ENCODE peak calls at places on chromosomes 5 and 9, in seven cellular contexts. S, I, C, Y, A, R and X are unnamed samples.
A peak's percentile ranks its signal among the peaks of the same experiment; 100 is the strongest.

GRCh38 chr5:169873642-169874041 is 106.7 kb downstream of the INSYN2B start:
- DNase-seq in C (no peak), S (peak; percentile 2), A (peak; percentile 67), R (peak; percentile 57), I (no peak), Y (no peak), X (peak; percentile 2)

GRCh38 chr9:6715755-6716643 is 41.8 kb upstream of the KDM4C start:
- DNase-seq in R (peak; percentile 28), A (no peak), I (peak; percentile 56), C (peak; percentile 81), Y (peak; percentile 69), S (no peak), X (peak; percentile 84)

GRCh38 chr9:88757406-88758010 is 222.5 kb downstream of the NXNL2 start:
- DNase-seq in S (no peak), R (no peak), C (no peak), Y (no peak), A (peak; percentile 22), I (no peak), X (no peak)

GRCh38 chr5:42636425-42636824 is 120.2 kb upstream of the CCDC152 start:
- DNase-seq in C (no peak), Y (no peak), R (peak; percentile 28), S (no peak), A (no peak), I (peak; percentile 22), X (no peak)

GRCh38 chr9:85421641-85422040 is 320.1 kb downstream of the AGTPBP1 start:
- DNase-seq in R (no peak), S (no peak), A (no peak), I (no peak), C (no peak), Y (no peak), X (no peak)

GRCh38 chr5:119655081-119655480 is 25.7 kb downstream of the FAM170A start:
- DNase-seq in Y (no peak), A (no peak), R (peak; percentile 64), I (no peak), S (no peak), C (no peak), X (no peak)

GRCh38 chr9:1839984-1840383 is 175.2 kb upstream of the SMARCA2 start:
- DNase-seq in C (no peak), Y (no peak), A (no peak), I (no peak), R (no peak), S (no peak), X (no peak)

GRCh38 chr5:5229405-5229804 is 89.3 kb downstream of the ADAMTS16 start:
- DNase-seq in S (no peak), Y (no peak), A (no peak), R (no peak), I (no peak), C (no peak), X (no peak)

GRCh38 chr5:111813520-111813919 is 56.5 kb upstream of the NREP start:
- DNase-seq in C (no peak), I (no peak), S (no peak), R (no peak), A (no peak), Y (no peak), X (no peak)

GRCh38 chr9:110293246-110293645 is 36.9 kb upstream of the TXN start:
- DNase-seq in Y (no peak), R (no peak), A (no peak), C (no peak), I (no peak), S (no peak), X (no peak)

GRCh38 chr5:24850911-24851310 is 206.1 kb upstream of the CDH10 start:
- DNase-seq in R (no peak), Y (no peak), C (no peak), S (no peak), I (no peak), A (no peak), X (no peak)

GRCh38 chr5:58926549-58926948 is 343.7 kb downstream of the RAB3C start:
- DNase-seq in I (no peak), A (no peak), R (no peak), S (no peak), Y (no peak), C (no peak), X (no peak)

GRCh38 chr5:126188804-126189203 is 234.4 kb upstream of the GRAMD2B start:
- DNase-seq in I (no peak), R (no peak), C (no peak), S (no peak), A (no peak), Y (no peak), X (no peak)

GRCh38 chr9:68507098-68507795 is 33.4 kb downstream of the TMEM252 start:
- DNase-seq in S (no peak), C (no peak), R (peak; percentile 71), A (peak; percentile 51), I (peak; percentile 23), Y (no peak), X (no peak)

GRCh38 chr5:84715087-84715486 is 330.4 kb upstream of the EDIL3 start:
- DNase-seq in S (no peak), I (no peak), Y (no peak), C (no peak), R (peak; percentile 30), A (no peak), X (no peak)

GRCh38 chr5:71873202-71873601 is 154.1 kb downstream of the CARTPT start:
- DNase-seq in A (no peak), S (no peak), Y (no peak), C (no peak), R (no peak), I (no peak), X (no peak)

GRCh38 chr5:9775339-9775738 is 145.2 kb upstream of the TAS2R1 start:
- DNase-seq in R (no peak), A (peak; percentile 73), I (no peak), S (no peak), Y (no peak), C (no peak), X (no peak)

GRCh38 chr9:105309531-105309931 is 65.1 kb downstream of the SLC44A1 start:
- DNase-seq in I (no peak), Y (no peak), A (no peak), C (no peak), S (no peak), R (no peak), X (no peak)

GRCh38 chr5:135041726-135042125 is 7.7 kb upstream of the PITX1 start:
- DNase-seq in R (no peak), C (no peak), I (no peak), A (no peak), Y (no peak), S (no peak), X (peak; percentile 2)

GRCh38 chr5:68973696-68974095 is 120.1 kb upstream of the SLC30A5 start:
- DNase-seq in Y (no peak), R (no peak), A (no peak), C (no peak), S (no peak), I (no peak), X (no peak)

DNA sequence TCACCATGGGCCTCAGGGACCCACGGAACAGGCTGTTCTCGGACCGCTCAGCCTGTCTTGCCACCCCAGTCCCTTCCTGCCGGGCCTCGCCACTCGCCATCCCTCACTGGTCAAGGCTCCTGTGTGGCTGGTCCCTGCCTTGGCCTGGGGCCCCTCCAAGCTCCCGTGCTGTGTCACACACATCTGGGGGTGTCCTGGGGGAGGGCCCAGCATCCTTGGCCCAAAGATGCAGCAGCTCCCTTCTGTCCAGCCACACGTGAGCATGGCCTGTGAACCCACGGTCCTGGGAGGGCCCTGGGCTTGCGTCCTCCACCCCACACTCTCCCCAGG is 425 bp upstream of the EGFL7 start:
- DNase-seq in Y (no peak), R (no peak), A (no peak), I (no peak), S (no peak), C (no peak), X (peak; percentile 23)
- TF ChIP-seq CTCF in Y (no peak), R (no peak), A (no peak), I (no peak), S (no peak), C (no peak), X (no peak)

GRCh38 chr5:154286557-154286956 is 96.0 kb downstream of the GALNT10 start:
- DNase-seq in R (no peak), S (no peak), A (no peak), Y (no peak), I (no peak), C (no peak), X (no peak)
- H3K4me1 ChIP-seq in R (peaks cover 20% of the 10 kb centered on the region), S (no peaks in the 10 kb centered on the region), A (peaks cover 18% of the 10 kb centered on the region), Y (no peaks in the 10 kb centered on the region), I (peaks cover 27% of the 10 kb centered on the region), C (no peaks in the 10 kb centered on the region), X (peaks cover 7% of the 10 kb centered on the region)

DNA sequence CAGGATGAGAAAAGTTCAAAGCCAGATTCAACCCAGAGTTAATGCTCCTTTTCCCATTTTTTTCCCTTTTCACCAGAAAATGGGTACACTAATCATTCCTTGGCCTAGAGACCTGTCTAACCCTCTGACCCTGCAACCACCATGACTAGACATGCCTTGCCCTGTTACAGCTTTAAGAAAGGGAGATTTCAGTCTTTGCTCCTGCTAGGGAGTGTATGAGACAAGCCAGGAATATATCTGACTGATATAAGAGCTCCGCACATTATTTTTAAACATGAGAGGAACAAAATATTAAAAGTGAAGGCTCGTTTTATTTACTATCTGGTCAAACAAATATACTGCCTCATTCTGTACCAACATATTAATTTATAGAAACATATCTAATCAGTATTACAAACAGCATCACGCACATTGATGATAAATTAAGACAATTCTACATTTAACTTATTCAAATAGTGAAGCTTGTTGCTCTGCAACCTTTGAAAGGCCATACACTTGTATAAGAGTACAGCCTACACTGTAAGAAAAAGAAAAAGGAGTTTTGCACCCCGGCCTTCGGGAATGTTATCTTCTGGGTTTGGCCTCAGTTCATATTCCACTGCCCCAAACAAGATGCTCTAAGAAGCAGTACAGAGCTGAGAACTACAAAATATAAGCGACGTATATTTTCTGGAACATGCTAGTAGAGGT is 132.7 kb downstream of the FBXL17 start:
- DNase-seq in R (no peak), C (no peak), S (no peak), A (no peak), Y (no peak), I (no peak), X (no peak)
- H3K9me3 ChIP-seq in R (no peaks in the 10 kb centered on the region), C (no peaks in the 10 kb centered on the region), S (no peaks in the 10 kb centered on the region), A (no peaks in the 10 kb centered on the region), Y (no peaks in the 10 kb centered on the region), I (no peaks in the 10 kb centered on the region), X (no peaks in the 10 kb centered on the region)

GRCh38 chr5:147464211-147464610 is 45.7 kb downstream of the DPYSL3 start:
- DNase-seq in S (no peak), I (peak; percentile 19), C (no peak), Y (no peak), A (peak; percentile 45), R (peak; percentile 66), X (peak; percentile 36)
- TF ChIP-seq CTCF in S (peak; percentile 16), I (peak; percentile 37), C (no peak), Y (no peak), A (peak; percentile 48), R (peak; percentile 30), X (no peak)

DNA sequence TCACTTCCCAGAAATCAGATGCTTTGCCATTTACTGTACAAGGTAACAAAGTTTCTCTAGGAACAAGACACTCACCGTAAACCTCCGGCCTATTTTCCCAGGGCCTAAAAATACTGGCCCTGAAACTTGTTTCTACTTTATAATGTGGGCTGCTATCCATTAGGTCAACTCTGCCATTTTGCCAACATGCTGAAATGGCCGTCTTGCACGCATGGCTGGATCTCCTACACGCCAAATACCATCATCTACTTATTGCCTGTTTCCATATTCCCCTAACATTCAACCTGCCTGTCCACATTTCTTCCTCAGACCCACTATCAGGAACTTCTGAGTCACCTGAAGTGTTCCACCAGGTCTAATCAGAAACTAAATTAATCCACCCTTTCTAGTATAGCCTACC is 4.7 kb downstream of the TBCA start:
- DNase-seq in A (no peak), C (no peak), Y (no peak), R (no peak), I (no peak), S (no peak), X (no peak)
- H3K4me1 ChIP-seq in A (peaks cover 6% of the 10 kb centered on the region), C (no peaks in the 10 kb centered on the region), Y (peaks cover 55% of the 10 kb centered on the region), R (peaks cover 5% of the 10 kb centered on the region), I (peaks cover 20% of the 10 kb centered on the region), S (peaks cover 54% of the 10 kb centered on the region), X (peaks cover 17% of the 10 kb centered on the region)

GRCh38 chr9:136348691-136349090 is 14.9 kb downstream of the DNLZ start:
- DNase-seq in I (no peak), C (no peak), A (no peak), S (no peak), R (no peak), Y (no peak), X (no peak)
- H3K9me3 ChIP-seq in I (no peaks in the 10 kb centered on the region), C (no peaks in the 10 kb centered on the region), A (no peaks in the 10 kb centered on the region), S (no peaks in the 10 kb centered on the region), R (no peaks in the 10 kb centered on the region), Y (no peaks in the 10 kb centered on the region), X (no peaks in the 10 kb centered on the region)